ENCODE peak calls at places on chromosomes 7 and 10, in four cellular contexts. One of them, this sample, is unnamed.

GRCh38 chr10:116780691-116781205 is 38.4 kb upstream of the HSPA12A start:
- DNase-seq in K562: no peak
- DNase-seq in HCT116: no peak
- DNase-seq in GM12878: no peak
- DNase-seq in this sample: no peak

GRCh38 chr7:78379148-78379547 is 580.6 kb downstream of the PHTF2 start:
- DNase-seq in K562: no peak
- DNase-seq in HCT116: no peak
- DNase-seq in GM12878: no peak
- DNase-seq in this sample: no peak

GRCh38 chr7:79612903-79613302 is 159.4 kb upstream of the MAGI2 start:
- DNase-seq in K562: no peak
- DNase-seq in HCT116: no peak
- DNase-seq in GM12878: no peak
- DNase-seq in this sample: no peak

GRCh38 chr7:151923097-151923876 is 33.0 kb upstream of the GALNTL5 start:
- DNase-seq in K562: no peak
- DNase-seq in HCT116: no peak
- DNase-seq in GM12878: no peak
- DNase-seq in this sample: no peak

GRCh38 chr7:64504581-64505120 is 58.2 kb downstream of the ZNF680 start:
- DNase-seq in K562: no peak
- DNase-seq in HCT116: no peak
- DNase-seq in GM12878: no peak
- DNase-seq in this sample: no peak

GRCh38 chr7:150450491-150450992 is at the start of gene GIMAP8:
- DNase-seq in K562: no peak
- DNase-seq in HCT116: no peak
- DNase-seq in GM12878: no peak
- DNase-seq in this sample: peak

GRCh38 chr7:116367171-116367813 is 132.2 kb upstream of the CAV2 start:
- DNase-seq in K562: no peak
- DNase-seq in HCT116: no peak
- DNase-seq in GM12878: no peak
- DNase-seq in this sample: no peak

GRCh38 chr10:69145329-69145728 is 21.4 kb downstream of the VPS26A start:
- DNase-seq in K562: no peak
- DNase-seq in HCT116: no peak
- DNase-seq in GM12878: no peak
- DNase-seq in this sample: no peak

GRCh38 chr7:46479680-46480079 is 558.6 kb upstream of the IGFBP3 start:
- DNase-seq in K562: no peak
- DNase-seq in HCT116: no peak
- DNase-seq in GM12878: no peak
- DNase-seq in this sample: no peak

GRCh38 chr10:22426653-22427052 is 81.4 kb downstream of the SPAG6 start:
- DNase-seq in K562: no peak
- DNase-seq in HCT116: no peak
- DNase-seq in GM12878: no peak
- DNase-seq in this sample: no peak

GRCh38 chr10:25934673-25935139 is 677 bp downstream of the MYO3A start:
- DNase-seq in K562: peak
- DNase-seq in HCT116: no peak
- DNase-seq in GM12878: no peak
- DNase-seq in this sample: no peak

GRCh38 chr10:60290558-60290957 is 99.1 kb downstream of the ANK3 start:
- DNase-seq in K562: peak
- DNase-seq in HCT116: no peak
- DNase-seq in GM12878: no peak
- DNase-seq in this sample: no peak

GRCh38 chr10:51876528-51876927 is 177.1 kb upstream of the CSTF2T start:
- DNase-seq in K562: no peak
- DNase-seq in HCT116: no peak
- DNase-seq in GM12878: no peak
- DNase-seq in this sample: no peak

GRCh38 chr10:132880148-132880981 is 62.0 kb downstream of the CFAP46 start:
- DNase-seq in K562: no peak
- DNase-seq in HCT116: no peak
- DNase-seq in GM12878: no peak
- DNase-seq in this sample: no peak

GRCh38 chr7:102728-103127 is 89.6 kb upstream of the FAM20C start:
- DNase-seq in K562: no peak
- DNase-seq in HCT116: no peak
- DNase-seq in GM12878: no peak
- DNase-seq in this sample: no peak

GRCh38 chr10:89625041-89625765 is 19.8 kb downstream of the PANK1 start:
- DNase-seq in K562: no peak
- DNase-seq in HCT116: no peak
- DNase-seq in GM12878: no peak
- DNase-seq in this sample: no peak

GRCh38 chr7:151520419-151521229 is 929 bp upstream of the RHEB start:
- DNase-seq in K562: no peak
- DNase-seq in HCT116: no peak
- DNase-seq in GM12878: no peak
- DNase-seq in this sample: no peak

GRCh38 chr7:65037740-65038678 is 31.5 kb upstream of the ERV3-1 start:
- DNase-seq in K562: peak
- DNase-seq in HCT116: peak
- DNase-seq in GM12878: peak
- DNase-seq in this sample: peak

GRCh38 chr10:117967149-117967548 is 79.6 kb downstream of the RAB11FIP2 start:
- DNase-seq in K562: no peak
- DNase-seq in HCT116: no peak
- DNase-seq in GM12878: no peak
- DNase-seq in this sample: no peak

GRCh38 chr10:27256299-27256698 is 15.7 kb upstream of the ACBD5 start:
- DNase-seq in K562: no peak
- DNase-seq in HCT116: no peak
- DNase-seq in GM12878: no peak
- DNase-seq in this sample: no peak

GRCh38 chr7:36312064-36312914 is 77.4 kb upstream of the ANLN start:
- DNase-seq in K562: peak
- DNase-seq in HCT116: no peak
- DNase-seq in GM12878: no peak
- DNase-seq in this sample: no peak

GRCh38 chr10:61830072-61830845 is 71.2 kb upstream of the ARID5B start:
- DNase-seq in K562: peak
- DNase-seq in HCT116: no peak
- DNase-seq in GM12878: no peak
- DNase-seq in this sample: peak

GRCh38 chr7:45574521-45575500 is 643 bp downstream of the ADCY1 start:
- DNase-seq in K562: peak
- DNase-seq in HCT116: no peak
- DNase-seq in GM12878: no peak
- DNase-seq in this sample: peak

GRCh38 chr10:124039432-124040086 is 53.8 kb downstream of the CHST15 start:
- DNase-seq in K562: no peak
- DNase-seq in HCT116: no peak
- DNase-seq in GM12878: no peak
- DNase-seq in this sample: peak

GRCh38 chr10:29714096-29714874 is 79.5 kb upstream of the SVIL start:
- DNase-seq in K562: no peak
- DNase-seq in HCT116: peak
- DNase-seq in GM12878: no peak
- DNase-seq in this sample: no peak

GRCh38 chr7:93985101-93985500 is 19.1 kb downstream of the BET1 start:
- DNase-seq in K562: no peak
- DNase-seq in HCT116: no peak
- DNase-seq in GM12878: no peak
- DNase-seq in this sample: no peak

GRCh38 chr10:42753507-42754154 is 29.0 kb upstream of the BMS1 start:
- DNase-seq in K562: peak
- DNase-seq in HCT116: no peak
- DNase-seq in GM12878: no peak
- DNase-seq in this sample: peak
- H3K9ac ChIP-seq in K562: peak
- H3K9ac ChIP-seq in HCT116: peak
- H3K9ac ChIP-seq in GM12878: no peak
- H3K9ac ChIP-seq in this sample: peak

GRCh38 chr7:28041508-28042314 is 138.9 kb downstream of the JAZF1 start:
- DNase-seq in K562: no peak
- DNase-seq in HCT116: peak
- DNase-seq in GM12878: no peak
- DNase-seq in this sample: no peak
- TF ChIP-seq MAX in K562: no peak
- TF ChIP-seq MAX in HCT116: no peak
- TF ChIP-seq MAX in GM12878: no peak
- TF ChIP-seq MAX in this sample: no peak

DNA sequence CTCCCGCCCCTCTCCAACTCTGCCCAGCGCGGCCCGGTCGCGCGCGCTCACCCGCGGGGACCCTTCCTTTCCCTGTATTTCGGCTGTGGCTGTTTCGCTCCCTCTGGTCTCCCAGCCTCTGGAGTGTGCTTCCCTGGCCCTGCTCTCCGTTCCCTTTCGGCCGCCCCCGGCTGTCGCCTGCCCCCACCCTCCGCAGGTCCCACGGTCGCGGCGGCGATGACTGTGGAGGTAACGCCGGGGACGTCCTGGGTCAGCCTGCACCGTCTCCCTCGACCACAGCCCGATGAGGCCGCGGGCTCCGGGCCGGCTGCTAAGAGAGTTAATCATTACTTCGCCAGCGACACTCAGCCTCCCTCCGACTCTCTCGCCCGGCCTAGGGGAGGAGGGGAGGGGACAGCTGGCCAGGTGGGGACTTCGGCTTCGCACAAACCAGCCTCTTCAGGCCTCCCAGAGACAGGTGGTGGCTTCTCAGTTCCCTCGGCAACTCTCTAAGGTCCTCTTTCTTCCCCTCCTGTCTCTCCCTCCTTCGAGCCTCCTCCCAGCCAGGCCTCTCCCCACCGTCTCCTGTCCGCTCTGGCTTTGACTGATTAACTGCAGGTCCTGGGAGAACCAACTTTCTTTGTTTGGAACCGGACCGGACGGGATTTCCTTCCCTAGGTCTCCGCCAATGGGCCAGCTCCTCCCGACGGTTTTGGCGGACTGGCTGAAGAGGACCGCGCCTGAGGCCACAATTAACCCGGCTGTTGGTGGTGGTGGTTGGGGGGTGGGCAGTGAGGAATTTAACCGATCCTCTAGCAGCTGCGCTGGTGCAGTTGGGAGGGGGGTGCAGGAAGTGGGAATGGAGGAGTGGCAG is 5.6 kb upstream of the PAX2 start:
- DNase-seq in K562: no peak
- DNase-seq in HCT116: no peak
- DNase-seq in GM12878: no peak
- DNase-seq in this sample: no peak
- TF ChIP-seq EZH2 in K562: no peak
- TF ChIP-seq EZH2 in HCT116: no peak
- TF ChIP-seq EZH2 in GM12878: no peak
- TF ChIP-seq EZH2 in this sample: peak

DNA sequence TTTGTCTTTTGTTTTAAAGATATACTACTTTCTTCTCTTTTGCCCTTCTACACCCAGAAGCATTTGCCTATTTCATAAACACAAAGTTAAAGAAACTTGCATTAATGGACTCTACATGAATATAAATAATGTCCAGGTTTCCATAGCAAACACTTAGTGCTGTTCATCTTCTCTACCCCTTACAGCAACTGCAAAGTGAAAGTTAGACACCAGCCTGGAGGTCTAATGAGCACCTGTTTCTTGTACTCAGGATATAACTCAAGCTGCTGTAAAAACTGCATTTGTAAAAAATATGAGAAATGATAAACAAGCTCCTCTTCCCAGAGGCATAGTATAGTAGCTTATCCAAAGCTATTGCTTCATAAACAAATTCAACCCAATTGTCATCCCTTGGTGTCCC is 76.0 kb upstream of the RELN start:
- DNase-seq in K562: no peak
- DNase-seq in HCT116: no peak
- DNase-seq in GM12878: no peak
- DNase-seq in this sample: no peak
- H3K9ac ChIP-seq in K562: no peak
- H3K9ac ChIP-seq in HCT116: no peak
- H3K9ac ChIP-seq in GM12878: no peak
- H3K9ac ChIP-seq in this sample: no peak

GRCh38 chr7:72211175-72211574 is 201.0 kb downstream of the CALN1 start:
- DNase-seq in K562: no peak
- DNase-seq in HCT116: no peak
- DNase-seq in GM12878: no peak
- DNase-seq in this sample: no peak
- TF ChIP-seq MAX in K562: no peak
- TF ChIP-seq MAX in HCT116: no peak
- TF ChIP-seq MAX in GM12878: no peak
- TF ChIP-seq MAX in this sample: no peak

GRCh38 chr10:114045738-114046458 is 2.2 kb downstream of the ADRB1 start:
- DNase-seq in K562: no peak
- DNase-seq in HCT116: no peak
- DNase-seq in GM12878: no peak
- DNase-seq in this sample: no peak

GRCh38 chr10:114042895-114043531 is 653 bp upstream of the ADRB1 start:
- DNase-seq in K562: no peak
- DNase-seq in HCT116: peak
- DNase-seq in GM12878: no peak
- DNase-seq in this sample: peak

GRCh38 chr10:114043532-114044250 is at the start of gene ADRB1:
- DNase-seq in K562: peak
- DNase-seq in HCT116: peak
- DNase-seq in GM12878: peak
- DNase-seq in this sample: peak

GRCh38 chr10:114044251-114045070 is 795 bp downstream of the ADRB1 start:
- DNase-seq in K562: no peak
- DNase-seq in HCT116: no peak
- DNase-seq in GM12878: no peak
- DNase-seq in this sample: peak

GRCh38 chr10:114045071-114045737 is 1.5 kb downstream of the ADRB1 start:
- DNase-seq in K562: no peak
- DNase-seq in HCT116: no peak
- DNase-seq in GM12878: no peak
- DNase-seq in this sample: peak
- TF ChIP-seq EZH2 in K562: no peak
- TF ChIP-seq EZH2 in HCT116: no peak
- TF ChIP-seq EZH2 in GM12878: no peak
- TF ChIP-seq EZH2 in this sample: peak

This sample was measured in endothelial cell of umbilical vein.